ENCODE peak calls at places on chromosomes 3 and 15, in seven cellular contexts. M is A549, U is stomach, X is ovary, Z is upper lobe of left lung, K is tibial nerve, D is transverse colon. R is an unnamed sample.

GRCh38 chr3:134432236-134432635 is 53.5 kb downstream of the ANAPC13 start:
- DNase-seq in M (no peak), U (no peak), X (no peak), Z (no peak), K (no peak), D (no peak), R (no peak)

GRCh38 chr3:105997800-105998526 is 129.2 kb upstream of the CBLB start:
- DNase-seq in M (no peak), U (no peak), X (no peak), Z (no peak), K (no peak), D (no peak), R (no peak)

GRCh38 chr15:64989331-64990167 is at the start of gene SPG21:
- DNase-seq in M (peak; percentile 97), U (peak; percentile 94), X (peak; percentile 94), Z (peak; percentile 99), K (peak; percentile 76), D (peak; percentile 95), R (peak; percentile 96)

GRCh38 chr15:90075420-90076289 is 26.6 kb downstream of the IDH2 start:
- DNase-seq in M (no peak), U (peak; percentile 71), X (no peak), Z (no peak), K (no peak), D (peak; percentile 50), R (no peak)

GRCh38 chr15:52337198-52337853 is 41.7 kb upstream of the MYO5C start:
- DNase-seq in M (peak; percentile 59), U (no peak), X (no peak), Z (no peak), K (no peak), D (no peak), R (no peak)

GRCh38 chr15:67063689-67064606 is 1.5 kb upstream of the SMAD3 start:
- DNase-seq in M (peak; percentile 73), U (peak; percentile 55), X (peak; percentile 45), Z (peak; percentile 34), K (no peak), D (peak; percentile 61), R (no peak)

GRCh38 chr3:195540031-195540430 is 3.1 kb downstream of the PPP1R2 start:
- DNase-seq in M (no peak), U (no peak), X (no peak), Z (no peak), K (no peak), D (no peak), R (no peak)

GRCh38 chr15:101578443-101578894 is 73.7 kb downstream of the TM2D3 start:
- DNase-seq in M (peak; percentile 88), U (peak; percentile 62), X (no peak), Z (peak; percentile 44), K (no peak), D (peak; percentile 70), R (no peak)

GRCh38 chr15:99931703-99932603 is 198.7 kb upstream of the LYSMD4 start:
- DNase-seq in M (no peak), U (no peak), X (no peak), Z (no peak), K (no peak), D (no peak), R (no peak)

GRCh38 chr3:128066111-128066510 is 13.9 kb downstream of the SEC61A1 start:
- DNase-seq in M (no peak), U (no peak), X (no peak), Z (no peak), K (no peak), D (no peak), R (no peak)

GRCh38 chr3:69084326-69084667 is 440 bp upstream of the ARL6IP5 start:
- DNase-seq in M (peak; percentile 10), U (peak; percentile 43), X (no peak), Z (no peak), K (no peak), D (no peak), R (no peak)

GRCh38 chr3:30749230-30749629 is 142.8 kb downstream of the TGFBR2 start:
- DNase-seq in M (no peak), U (no peak), X (no peak), Z (no peak), K (no peak), D (no peak), R (no peak)

GRCh38 chr15:70095387-70096214 is 2.1 kb downstream of the TLE3 start:
- DNase-seq in M (no peak), U (peak; percentile 47), X (peak; percentile 47), Z (peak; percentile 92), K (no peak), D (peak; percentile 43), R (peak; percentile 72)

GRCh38 chr3:6351752-6352151 is 509.2 kb upstream of the GRM7 start:
- DNase-seq in M (no peak), U (no peak), X (no peak), Z (no peak), K (no peak), D (no peak), R (no peak)

GRCh38 chr3:3200632-3201212 is 21.2 kb upstream of the CRBN start:
- DNase-seq in M (peak; percentile 21), U (peak; percentile 41), X (peak; percentile 28), Z (no peak), K (peak; percentile 14), D (peak; percentile 15), R (no peak)

GRCh38 chr3:170689218-170689874 is 103.5 kb upstream of the SLC7A14 start:
- DNase-seq in M (peak; percentile 10), U (no peak), X (no peak), Z (no peak), K (no peak), D (no peak), R (no peak)

DNA sequence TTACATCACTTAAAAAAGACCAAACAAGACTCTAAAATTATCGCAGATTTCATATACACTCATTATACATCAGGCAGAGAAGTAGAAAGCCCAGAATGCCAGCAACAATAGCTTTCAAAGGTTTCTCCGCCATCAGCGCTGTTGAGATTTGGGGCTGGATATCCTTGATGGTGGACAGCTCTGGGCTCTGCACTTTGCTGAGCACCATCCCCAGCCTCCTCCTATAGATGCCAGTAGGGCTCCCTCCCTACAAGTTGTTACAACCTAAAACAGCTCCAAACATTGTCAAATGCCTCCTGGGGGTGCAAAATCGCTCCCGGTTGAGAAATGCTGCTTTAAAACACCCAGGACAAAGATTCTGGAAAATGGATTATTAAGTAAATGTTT is 73.5 kb downstream of the ATP10A start:
- DNase-seq in M (no peak), U (no peak), X (no peak), Z (no peak), K (no peak), D (no peak), R (no peak)
- H3K27ac ChIP-seq in M (no peak overlapping the region), U (no peak overlapping the region), X (peak overlapping the region; percentile 41), Z (no peak overlapping the region), K (peak overlapping the region; percentile 44), D (peak overlapping the region; percentile 86), R (peak overlapping the region; percentile 89)

GRCh38 chr15:78542647-78543046 is 2.4 kb downstream of the PSMA4 start:
- DNase-seq in M (no peak), U (no peak), X (no peak), Z (no peak), K (no peak), D (no peak), R (no peak)

GRCh38 chr15:78540955-78541743 is 905 bp downstream of the PSMA4 start:
- DNase-seq in M (no peak), U (no peak), X (no peak), Z (no peak), K (no peak), D (no peak), R (no peak)

GRCh38 chr15:78541744-78542034 is 1.4 kb downstream of the PSMA4 start:
- DNase-seq in M (no peak), U (no peak), X (no peak), Z (no peak), K (no peak), D (no peak), R (no peak)

GRCh38 chr15:78538358-78538757 is 1.9 kb upstream of the PSMA4 start:
- DNase-seq in M (no peak), U (no peak), X (no peak), Z (no peak), K (no peak), D (no peak), R (no peak)

DNA sequence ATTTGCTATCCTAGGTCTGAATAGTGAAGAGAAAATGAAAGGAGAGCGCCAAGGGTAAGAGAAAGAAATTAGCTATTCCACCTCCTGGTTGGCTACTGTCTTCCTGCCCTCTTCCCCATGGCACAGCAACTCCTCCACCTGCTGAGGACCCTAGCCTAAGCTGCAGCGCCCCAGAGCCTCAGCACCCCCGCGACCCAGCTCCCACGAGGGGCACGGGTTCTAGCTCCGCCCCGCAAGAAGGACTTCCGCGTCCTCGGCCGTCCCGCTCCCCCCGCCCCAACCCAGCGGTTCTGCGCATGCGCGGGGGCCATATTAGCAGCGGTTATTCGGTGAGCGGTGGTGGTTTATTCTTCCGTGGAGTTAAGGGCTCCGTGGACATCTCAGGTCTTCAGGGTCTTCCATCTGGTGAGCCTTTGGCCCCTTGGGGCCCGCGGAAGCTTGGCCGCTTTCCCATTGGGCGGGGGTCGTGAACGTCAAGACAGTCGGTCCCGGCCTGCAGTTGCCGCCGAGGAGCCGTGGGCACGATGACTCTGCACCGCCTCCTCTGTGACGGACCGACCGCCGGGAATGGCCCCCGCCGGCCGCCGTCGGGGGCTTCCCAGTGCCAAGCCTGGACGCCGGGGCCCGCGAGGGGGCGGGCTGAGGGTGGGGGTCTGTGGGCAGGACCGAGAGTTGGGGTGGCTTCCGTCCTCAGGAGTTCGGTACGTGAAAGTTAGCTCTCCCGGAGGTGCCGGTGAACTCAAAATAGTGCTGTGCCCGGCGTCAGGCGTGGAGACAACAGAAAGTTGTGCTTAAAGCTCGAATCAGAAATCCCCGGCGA is at the start of gene PSMA4:
- DNase-seq in M (peak; percentile 97), U (peak; percentile 94), X (peak; percentile 91), Z (peak; percentile 98), K (peak; percentile 88), D (peak; percentile 94), R (peak; percentile 96)
- TF ChIP-seq EP300 in M (no peak), U (no peak), X (peak; percentile 4), Z (peak; percentile 43), K (peak; percentile 95), D (no peak), R (no peak)

GRCh38 chr3:122800031-122800430 is 5.2 kb downstream of the SLC49A4 start:
- DNase-seq in M (no peak), U (no peak), X (no peak), Z (no peak), K (no peak), D (no peak), R (no peak)

GRCh38 chr3:122797291-122797690 is 2.4 kb downstream of the SLC49A4 start:
- DNase-seq in M (no peak), U (no peak), X (no peak), Z (no peak), K (no peak), D (no peak), R (no peak)

GRCh38 chr3:122800838-122801237 is 6.0 kb downstream of the SLC49A4 start:
- DNase-seq in M (no peak), U (no peak), X (no peak), Z (no peak), K (no peak), D (no peak), R (no peak)

GRCh38 chr3:122802323-122802722 is 7.5 kb downstream of the SLC49A4 start:
- DNase-seq in M (no peak), U (no peak), X (no peak), Z (no peak), K (no peak), D (no peak), R (no peak)

GRCh38 chr3:122799322-122799721 is 4.5 kb downstream of the SLC49A4 start:
- DNase-seq in M (no peak), U (no peak), X (no peak), Z (no peak), K (no peak), D (no peak), R (no peak)
- H3K9me3 ChIP-seq in M (no peaks in the 10 kb centered on the region), U (no peaks in the 10 kb centered on the region), X (no peaks in the 10 kb centered on the region), Z (no peaks in the 10 kb centered on the region), K (no peaks in the 10 kb centered on the region), D (no peaks in the 10 kb centered on the region), R (no peaks in the 10 kb centered on the region)

GRCh38 chr15:68218847-68219798 is 10.4 kb downstream of the CLN6 start:
- DNase-seq in M (no peak), U (peak; percentile 1), X (peak; percentile 3), Z (no peak), K (peak; percentile 1), D (no peak), R (peak; percentile 43)
- H3K27ac ChIP-seq in M (no peak overlapping the region), U (no peak overlapping the region), X (no peak overlapping the region), Z (no peak overlapping the region), K (no peak overlapping the region), D (no peak overlapping the region), R (no peak overlapping the region)